ENCODE peak calls at places on chromosomes 6 and 20, in eight cellular contexts. Z is fibroblast of lung, W is colonic mucosa, O is pancreas, U is ovary, J is mesendoderm, Y is ascending aorta, A is cardiac muscle cell. K is an unnamed sample.

GRCh38 chr20:12237772-12238171 is 320.1 kb downstream of the BTBD3 start:
- DNase-seq in Z (no peak), W (peak), O (no peak), U (no peak), J (no peak), Y (no peak), A (peak), K (no peak)

GRCh38 chr6:4550227-4550597 is 226.0 kb upstream of the CDYL start:
- DNase-seq in Z (no peak), W (no peak), O (no peak), U (no peak), J (peak), Y (no peak), A (no peak), K (no peak)

GRCh38 chr20:1935696-1936366 is 40.6 kb downstream of the SIRPA start:
- DNase-seq in Z (no peak), W (peak), O (peak), U (no peak), J (no peak), Y (no peak), A (peak), K (no peak)

GRCh38 chr6:130787726-130788500 is 39.3 kb upstream of the SMLR1 start:
- DNase-seq in Z (no peak), W (no peak), O (no peak), U (no peak), J (no peak), Y (no peak), A (no peak), K (no peak)

GRCh38 chr6:113481441-113481840 is 375.7 kb upstream of the MARCKS start:
- DNase-seq in Z (no peak), W (no peak), O (no peak), U (no peak), J (peak), Y (no peak), A (no peak), K (no peak)

GRCh38 chr6:36956111-36956820 is 1.7 kb downstream of the PI16 start:
- DNase-seq in Z (no peak), W (no peak), O (no peak), U (no peak), J (no peak), Y (peak), A (no peak), K (peak)

GRCh38 chr6:133547136-133547535 is 306.0 kb downstream of the EYA4 start:
- DNase-seq in Z (no peak), W (no peak), O (no peak), U (no peak), J (no peak), Y (no peak), A (no peak), K (no peak)

GRCh38 chr6:153210083-153210482 is 79.0 kb upstream of the RGS17 start:
- DNase-seq in Z (peak), W (no peak), O (no peak), U (no peak), J (no peak), Y (no peak), A (peak), K (no peak)

GRCh38 chr6:158039571-158040050 is 57.9 kb downstream of the SYNJ2 start:
- DNase-seq in Z (no peak), W (no peak), O (no peak), U (no peak), J (no peak), Y (no peak), A (peak), K (no peak)

GRCh38 chr20:39412091-39412490 is 449.9 kb downstream of the DHX35 start:
- DNase-seq in Z (no peak), W (no peak), O (no peak), U (no peak), J (no peak), Y (no peak), A (no peak), K (no peak)

GRCh38 chr6:108134213-108134973 is 31.4 kb upstream of the NR2E1 start:
- DNase-seq in Z (no peak), W (no peak), O (no peak), U (no peak), J (peak), Y (no peak), A (no peak), K (no peak)

GRCh38 chr6:108127826-108128225 is 38.0 kb upstream of the NR2E1 start:
- DNase-seq in Z (no peak), W (no peak), O (peak), U (no peak), J (no peak), Y (no peak), A (no peak), K (peak)

GRCh38 chr6:108132863-108133262 is 33.0 kb upstream of the NR2E1 start:
- DNase-seq in Z (no peak), W (no peak), O (no peak), U (no peak), J (no peak), Y (no peak), A (no peak), K (no peak)

GRCh38 chr6:108133594-108134179 is 32.1 kb upstream of the NR2E1 start:
- DNase-seq in Z (peak), W (peak), O (peak), U (peak), J (peak), Y (peak), A (peak), K (no peak)
- H3K27ac ChIP-seq in Z (no peak), W (no peak), O (peak), U (peak), J (no peak), Y (peak), A (no peak), K (peak)

DNA sequence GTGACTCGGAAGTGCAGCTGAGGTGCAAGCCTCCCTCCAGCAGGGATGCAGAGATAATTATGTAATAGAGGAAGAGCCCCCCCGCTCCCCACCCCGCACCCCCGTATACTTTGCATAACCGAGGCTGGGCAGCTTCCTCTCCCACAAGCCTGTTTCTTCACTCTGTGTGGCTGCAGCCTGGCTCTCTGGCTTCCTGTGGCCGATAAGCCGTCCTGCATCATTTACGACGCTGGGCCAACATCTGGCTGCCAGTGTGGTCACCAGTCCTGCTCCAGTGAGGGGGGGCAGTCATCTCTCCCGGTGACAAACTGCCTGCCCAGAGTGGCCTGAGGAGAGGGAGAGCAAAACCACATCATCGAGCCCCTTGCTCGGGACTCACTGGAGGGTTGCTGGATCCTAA is 59.2 kb downstream of the RBM38 start:
- DNase-seq in Z (no peak), W (peak), O (no peak), U (no peak), J (no peak), Y (peak), A (peak), K (no peak)
- H3K27ac ChIP-seq in Z (no peak), W (no peak), O (no peak), U (no peak), J (no peak), Y (peak), A (peak), K (no peak)

DNA sequence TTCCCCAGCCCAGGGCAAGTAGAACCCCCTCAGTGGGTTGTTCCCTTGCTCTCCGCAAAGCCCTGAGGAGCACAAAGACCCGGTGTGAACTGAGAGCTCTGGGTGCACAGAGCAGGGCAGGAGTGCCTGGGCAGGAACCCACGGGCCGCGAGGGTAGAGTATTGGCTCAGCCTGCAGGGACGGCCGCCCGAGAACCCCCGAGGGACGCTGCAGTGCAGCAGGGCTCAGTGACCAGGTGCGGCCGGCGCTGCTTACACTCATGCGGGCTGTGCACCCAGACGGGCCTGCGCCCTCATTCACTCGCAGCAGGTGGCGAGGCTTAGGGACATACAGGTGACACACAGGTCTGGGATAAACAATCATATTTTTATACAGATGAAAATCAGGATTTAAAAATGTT is 51.9 kb upstream of the PDE10A start:
- DNase-seq in Z (no peak), W (no peak), O (no peak), U (no peak), J (no peak), Y (peak), A (no peak), K (no peak)
- H3K27ac ChIP-seq in Z (no peak), W (no peak), O (no peak), U (no peak), J (no peak), Y (no peak), A (no peak), K (no peak)

GRCh38 chr6:10347561-10348327 is 67.1 kb downstream of the TFAP2A start:
- DNase-seq in Z (no peak), W (no peak), O (no peak), U (no peak), J (peak), Y (no peak), A (no peak), K (peak)
- H3K27ac ChIP-seq in Z (no peak), W (no peak), O (no peak), U (no peak), J (no peak), Y (no peak), A (no peak), K (peak)

GRCh38 chr20:48640871-48641270 is 186.9 kb downstream of the PREX1 start:
- DNase-seq in Z (no peak), W (no peak), O (no peak), U (no peak), J (no peak), Y (no peak), A (no peak), K (no peak)

GRCh38 chr20:48645666-48646065 is 182.1 kb downstream of the PREX1 start:
- DNase-seq in Z (no peak), W (no peak), O (no peak), U (no peak), J (no peak), Y (no peak), A (no peak), K (no peak)

GRCh38 chr20:48639899-48640298 is 187.9 kb downstream of the PREX1 start:
- DNase-seq in Z (no peak), W (no peak), O (no peak), U (no peak), J (no peak), Y (no peak), A (no peak), K (no peak)

GRCh38 chr20:48644286-48644828 is 183.4 kb downstream of the PREX1 start:
- DNase-seq in Z (no peak), W (no peak), O (no peak), U (no peak), J (no peak), Y (no peak), A (no peak), K (no peak)

DNA sequence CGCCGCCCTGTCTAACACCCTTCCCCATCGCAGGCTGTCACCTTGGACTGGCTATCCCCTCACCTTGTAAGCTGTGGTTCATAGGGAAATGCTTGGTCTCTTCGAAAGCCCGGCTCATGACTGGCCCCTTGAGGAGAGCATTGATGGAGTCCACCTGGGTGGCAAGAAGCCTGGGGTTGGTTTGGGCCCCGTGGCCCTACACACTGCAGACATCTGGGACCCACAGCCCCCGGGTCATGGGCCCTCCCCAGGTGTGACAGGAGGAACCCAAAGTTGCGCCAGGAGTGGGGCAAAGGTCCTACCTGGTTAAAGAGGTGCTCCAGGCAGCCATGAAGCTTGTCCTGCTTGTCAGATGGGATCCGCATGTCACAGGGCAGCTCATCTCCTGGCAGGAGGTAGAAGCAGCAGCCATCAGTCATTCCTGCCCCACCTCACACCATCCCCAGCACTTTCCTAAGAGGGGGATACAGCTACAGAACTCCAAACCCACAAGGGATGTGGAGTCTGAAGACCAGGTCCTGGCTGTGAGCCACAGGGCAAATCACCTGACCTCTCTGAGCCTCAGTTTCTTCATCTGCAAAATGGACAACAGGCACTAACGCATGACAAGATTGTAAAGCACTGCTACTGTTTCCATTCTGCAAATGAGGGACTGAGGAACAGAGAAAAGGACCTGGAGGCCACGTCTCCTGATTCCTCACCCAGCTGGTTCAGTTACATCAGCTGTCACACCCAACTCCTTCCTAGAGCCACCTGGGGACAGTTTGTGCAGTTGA is 185.5 kb downstream of the PREX1 start:
- DNase-seq in Z (no peak), W (no peak), O (no peak), U (no peak), J (no peak), Y (no peak), A (no peak), K (no peak)
- H3K27ac ChIP-seq in Z (no peak), W (no peak), O (no peak), U (no peak), J (no peak), Y (no peak), A (no peak), K (no peak)

DNA sequence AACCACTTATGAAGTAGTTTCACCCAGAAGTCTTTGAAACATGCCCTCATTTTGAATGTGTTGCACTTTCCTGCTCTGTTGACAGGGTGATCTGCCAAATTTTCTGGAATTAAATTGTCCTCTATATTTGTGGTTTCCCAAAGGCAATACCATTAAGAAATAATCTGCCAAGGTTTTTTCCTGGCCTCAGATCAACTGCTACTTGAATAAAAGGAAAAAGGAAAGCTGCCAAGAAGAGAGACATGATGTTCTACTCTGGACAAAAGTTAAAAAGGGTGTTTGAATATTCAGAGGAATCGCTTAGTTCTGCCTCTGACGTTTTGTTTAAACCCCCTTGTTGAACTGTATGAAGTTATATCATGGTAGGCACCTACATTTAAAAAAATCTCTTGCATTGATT is 37.4 kb upstream of the ARMH2 start:
- DNase-seq in Z (no peak), W (no peak), O (no peak), U (no peak), J (no peak), Y (no peak), A (peak), K (no peak)
- H3K27ac ChIP-seq in Z (no peak), W (no peak), O (no peak), U (no peak), J (no peak), Y (no peak), A (no peak), K (no peak)

K was measured in epithelial cell of prostate.